ENCODE peak calls at places on chromosomes 4 and X, in five cellular contexts. O is HFF-Myc; K is CD8-positive, alpha-beta T cell; A is AG10803; D is GM12864. F is an unnamed sample.
A peak's percentile ranks its signal among the peaks of the same experiment; 100 is the strongest.

GRCh38 chrX:13028871-13029336 is 15.5 kb downstream of the FAM9C start:
- DNase-seq in O (no peak), K (no peak), A (no peak), D (no peak), F (no peak)

GRCh38 chr4:8095956-8096689 is 62.5 kb downstream of the ABLIM2 start:
- DNase-seq in O (no peak), K (no peak), A (no peak), D (no peak), F (no peak)

GRCh38 chr4:16835597-16836247 is 62.7 kb downstream of the LDB2 start:
- DNase-seq in O (no peak), K (no peak), A (no peak), D (no peak), F (no peak)

GRCh38 chrX:130916636-130917422 is 13.8 kb upstream of the ENOX2 start:
- DNase-seq in O (peak; percentile 9), K (peak; percentile 40), A (peak; percentile 44), D (peak; percentile 8), F (peak; percentile 63)

GRCh38 chr4:117478702-117479101 is 393.3 kb upstream of the TRAM1L1 start:
- DNase-seq in O (no peak), K (no peak), A (no peak), D (no peak), F (no peak)

GRCh38 chr4:94508256-94508655 is 56.5 kb downstream of the PDLIM5 start:
- DNase-seq in O (no peak), K (no peak), A (no peak), D (no peak), F (no peak)

GRCh38 chr4:27289704-27290103 is 429.1 kb downstream of the STIM2 start:
- DNase-seq in O (no peak), K (no peak), A (no peak), D (no peak), F (no peak)

GRCh38 chr4:148444296-148445070 is 2.3 kb upstream of the NR3C2 start:
- DNase-seq in O (no peak), K (peak; percentile 64), A (no peak), D (no peak), F (peak; percentile 18)

GRCh38 chr4:185738851-185739250 is 73.1 kb downstream of the SORBS2 start:
- DNase-seq in O (no peak), K (no peak), A (no peak), D (no peak), F (peak; percentile 30)

GRCh38 chrX:150504399-150505186 is 63.8 kb upstream of the MTM1 start:
- DNase-seq in O (no peak), K (no peak), A (peak; percentile 10), D (no peak), F (no peak)

GRCh38 chr4:152530600-152530999 is 5.3 kb downstream of the FBXW7 start:
- DNase-seq in O (no peak), K (no peak), A (no peak), D (no peak), F (peak; percentile 55)
- H3K4me3 ChIP-seq in O (no peak overlapping the region), K (no peak overlapping the region), A (no peak overlapping the region), D (peak overlapping the region; percentile 23), F (peak overlapping the region; percentile 66)

DNA sequence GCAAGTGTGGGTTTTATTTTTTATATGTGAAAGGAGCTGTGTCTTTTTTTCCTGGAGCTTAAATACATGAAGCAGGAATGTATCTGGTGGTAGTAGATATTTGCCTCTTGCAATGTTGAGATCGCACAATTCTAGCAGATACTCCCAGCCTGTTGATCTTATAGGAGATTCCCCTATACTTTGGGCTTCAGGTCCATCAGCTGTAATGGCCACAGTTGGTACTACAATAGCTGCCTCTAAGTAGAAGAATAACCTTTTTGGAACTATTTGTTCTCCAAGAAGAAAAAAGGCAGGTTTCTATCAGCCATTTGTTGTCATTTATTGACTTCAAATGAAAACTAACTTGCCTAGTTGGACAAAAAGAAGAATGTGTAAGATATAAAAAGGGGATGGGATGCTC is 37.7 kb downstream of the LIMCH1 start:
- DNase-seq in O (no peak), K (no peak), A (no peak), D (no peak), F (no peak)
- TF ChIP-seq CTCF in O (no peak), K (no peak), A (no peak), D (no peak), F (no peak)

GRCh38 chrX:19881559-19881958 is 5.8 kb downstream of the SH3KBP1 start:
- DNase-seq in O (no peak), K (no peak), A (no peak), D (no peak), F (no peak)
- H3K4me3 ChIP-seq in O (no peak overlapping the region), K (no peak overlapping the region), A (no peak overlapping the region), D (peak overlapping the region; percentile 10), F (no peak overlapping the region)

GRCh38 chr4:6709230-6710114 is at the start of gene MRFAP1L1:
- DNase-seq in O (peak; percentile 81), K (peak; percentile 95), A (peak; percentile 98), D (peak; percentile 94), F (peak; percentile 99)
- TF ChIP-seq CTCF in O (no peak), K (no peak), A (peak; percentile 25), D (no peak), F (no peak)

GRCh38 chr4:125319311-125319710 is 4.6 kb downstream of the FAT4 start:
- DNase-seq in O (no peak), K (no peak), A (no peak), D (no peak), F (no peak)
- H3K4me3 ChIP-seq in O (no peak overlapping the region), K (no peak overlapping the region), A (peak overlapping the region; percentile 94), D (no peak overlapping the region), F (no peak overlapping the region)

F was measured in GM12865.